ENCODE peak calls at places on chromosomes 7 and 10, in ten cellular contexts. C, D, H, L, G, A, W, Z, B and J are unnamed samples.

GRCh38 chr10:126137557-126138221 is 241.3 kb downstream of the FANK1 start:
- DNase-seq in B (peak; percentile 66), A (no peak), W (no peak), D (no peak), C (no peak), Z (no peak), H (no peak), G (no peak), L (no peak), J (no peak)

GRCh38 chr10:94225589-94225988 is 137.2 kb downstream of the NOC3L start:
- DNase-seq in Z (no peak), D (peak; percentile 22), W (no peak), C (no peak), G (no peak), L (peak; percentile 32), B (peak; percentile 36), A (no peak), H (no peak), J (no peak)

GRCh38 chr7:13034693-13035092 is 347.3 kb downstream of the ARL4A start:
- DNase-seq in L (no peak), B (no peak), Z (no peak), W (no peak), G (no peak), A (no peak), H (no peak), C (no peak), D (no peak), J (no peak)

GRCh38 chr7:24469118-24469517 is 104.1 kb upstream of the PALS2 start:
- DNase-seq in B (no peak), A (no peak), L (no peak), Z (no peak), D (no peak), H (no peak), C (no peak), W (no peak), G (no peak), J (no peak)

GRCh38 chr10:124091646-124092269 is 1.6 kb downstream of the CHST15 start:
- DNase-seq in G (no peak), C (peak; percentile 57), A (peak; percentile 23), D (peak; percentile 21), H (no peak), Z (peak; percentile 39), B (no peak), W (no peak), L (no peak), J (peak; percentile 90)

GRCh38 chr7:29424295-29424983 is 139.2 kb upstream of the PRR15 start:
- DNase-seq in B (no peak), W (no peak), A (no peak), D (no peak), H (no peak), C (no peak), Z (no peak), G (no peak), L (no peak), J (no peak)

GRCh38 chr7:106569500-106569929 is 91.4 kb downstream of the CCDC71L start:
- DNase-seq in C (no peak), H (no peak), L (no peak), B (no peak), A (no peak), W (no peak), G (no peak), Z (no peak), D (no peak), J (no peak)

GRCh38 chr7:94547128-94547527 is 37.5 kb downstream of the CASD1 start:
- DNase-seq in C (no peak), H (no peak), A (no peak), Z (no peak), L (no peak), W (no peak), B (no peak), D (no peak), G (no peak), J (no peak)

GRCh38 chr10:7302393-7303054 is 108.3 kb downstream of the SFMBT2 start:
- DNase-seq in Z (no peak), W (no peak), D (no peak), A (peak; percentile 62), H (no peak), L (no peak), G (no peak), C (peak; percentile 58), B (peak; percentile 39), J (no peak)

GRCh38 chr10:7298495-7298894 is 112.3 kb downstream of the SFMBT2 start:
- DNase-seq in A (no peak), W (no peak), G (no peak), H (no peak), B (no peak), C (no peak), D (no peak), Z (no peak), L (no peak), J (no peak)

GRCh38 chr10:7300327-7300726 is 110.5 kb downstream of the SFMBT2 start:
- DNase-seq in W (no peak), A (peak; percentile 43), C (peak; percentile 4), Z (peak; percentile 43), D (no peak), H (no peak), L (no peak), B (peak; percentile 24), G (no peak), J (no peak)

GRCh38 chr10:7303067-7303629 is 107.7 kb downstream of the SFMBT2 start:
- DNase-seq in D (no peak), Z (no peak), A (no peak), H (no peak), B (no peak), G (no peak), C (no peak), W (no peak), L (no peak), J (no peak)

DNA sequence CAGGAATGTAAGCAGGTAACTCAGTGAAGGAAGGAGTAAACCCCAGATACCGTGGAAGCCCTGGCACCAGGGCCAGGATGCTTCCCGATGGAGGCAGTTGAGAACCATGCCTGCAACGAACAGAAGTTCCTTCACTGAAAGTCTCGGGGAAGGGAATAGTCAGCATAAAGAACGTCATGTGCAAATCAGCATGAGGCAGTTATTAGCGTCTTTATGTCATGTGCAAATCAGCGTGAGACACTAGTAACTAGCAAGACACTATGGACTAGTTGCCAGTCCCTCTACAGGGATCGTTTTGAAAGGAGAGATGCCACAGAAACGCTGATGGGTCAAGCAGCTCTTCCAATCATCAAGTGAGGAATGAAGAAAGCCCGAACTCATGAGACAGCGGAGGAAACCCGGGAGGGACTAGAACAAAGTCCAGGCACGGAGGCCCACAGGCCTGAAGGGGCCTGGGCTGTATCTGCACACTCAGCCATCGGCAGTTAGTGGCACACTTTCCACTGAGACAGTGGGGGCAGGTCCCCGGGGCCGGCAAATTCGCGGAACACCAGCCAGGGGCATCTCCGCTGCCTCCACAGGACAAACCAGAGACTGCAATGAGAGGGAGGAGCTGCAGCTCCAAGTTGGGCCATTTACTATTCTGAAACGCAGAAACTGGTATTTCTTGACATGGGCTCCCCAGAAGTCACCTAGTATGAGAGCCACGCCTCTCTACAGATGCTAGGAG is 109.6 kb downstream of the SFMBT2 start:
- DNase-seq in B (no peak), W (no peak), G (no peak), C (peak; percentile 37), L (no peak), D (peak; percentile 78), H (no peak), A (peak; percentile 30), Z (peak; percentile 26), J (no peak)
- TF ChIP-seq CTCF in B (peak; percentile 10), W (no peak), G (no peak), C (peak; percentile 32), L (no peak), D (peak; percentile 33), H (no peak), A (no peak), Z (no peak), J (peak; percentile 22)

DNA sequence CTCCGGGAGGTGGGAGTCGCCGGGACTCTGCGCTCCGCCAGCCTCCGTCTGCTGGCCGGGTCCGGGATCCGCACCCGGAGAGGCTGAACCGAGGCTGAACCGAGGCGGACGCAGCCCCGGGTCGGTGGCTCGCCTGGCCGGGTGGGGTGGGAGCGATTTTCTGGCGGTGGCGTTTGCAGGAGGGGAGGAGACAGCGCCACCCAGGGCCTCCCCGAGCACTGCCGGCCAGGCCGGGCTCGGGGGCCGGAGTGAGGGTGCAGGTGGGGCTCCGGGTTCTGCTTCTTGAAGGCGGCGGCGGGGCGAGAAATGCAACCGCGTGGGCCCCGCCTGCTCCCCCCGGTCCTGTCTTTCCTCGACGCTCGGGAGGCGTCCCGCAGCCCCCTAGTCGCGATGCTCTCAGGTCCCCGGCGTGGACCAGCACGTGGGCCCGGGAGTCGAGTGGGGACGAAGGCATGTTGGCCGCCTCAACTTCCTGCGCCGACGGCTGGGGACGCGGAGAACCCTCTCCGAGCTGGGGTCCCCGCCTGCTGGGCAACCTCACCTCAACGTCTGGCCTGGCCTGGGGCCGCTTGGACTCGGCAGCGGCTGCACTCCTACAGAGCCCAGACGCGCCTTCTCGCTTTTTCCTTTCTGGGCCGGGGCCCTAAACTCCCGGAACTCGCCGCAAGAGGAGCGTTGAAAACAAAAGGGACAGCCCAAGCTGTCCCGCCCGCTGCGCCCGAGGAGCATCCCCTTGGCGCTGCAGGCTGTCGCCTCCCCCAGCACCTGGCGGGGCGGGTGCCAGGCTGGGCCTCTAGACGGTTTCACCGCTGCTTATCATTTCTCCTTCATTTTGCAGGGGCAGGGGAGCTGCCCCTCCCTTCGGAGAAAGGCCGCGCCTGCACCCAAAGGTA is 25.2 kb upstream of the VAX1 start:
- DNase-seq in C (peak; percentile 64), L (no peak), B (no peak), A (no peak), D (peak; percentile 74), Z (no peak), W (no peak), H (no peak), G (no peak), J (no peak)
- TF ChIP-seq CTCF in C (peak; percentile 22), L (no peak), B (no peak), A (no peak), D (peak; percentile 38), Z (no peak), W (no peak), H (peak; percentile 22), G (no peak), J (peak; percentile 45)

DNA sequence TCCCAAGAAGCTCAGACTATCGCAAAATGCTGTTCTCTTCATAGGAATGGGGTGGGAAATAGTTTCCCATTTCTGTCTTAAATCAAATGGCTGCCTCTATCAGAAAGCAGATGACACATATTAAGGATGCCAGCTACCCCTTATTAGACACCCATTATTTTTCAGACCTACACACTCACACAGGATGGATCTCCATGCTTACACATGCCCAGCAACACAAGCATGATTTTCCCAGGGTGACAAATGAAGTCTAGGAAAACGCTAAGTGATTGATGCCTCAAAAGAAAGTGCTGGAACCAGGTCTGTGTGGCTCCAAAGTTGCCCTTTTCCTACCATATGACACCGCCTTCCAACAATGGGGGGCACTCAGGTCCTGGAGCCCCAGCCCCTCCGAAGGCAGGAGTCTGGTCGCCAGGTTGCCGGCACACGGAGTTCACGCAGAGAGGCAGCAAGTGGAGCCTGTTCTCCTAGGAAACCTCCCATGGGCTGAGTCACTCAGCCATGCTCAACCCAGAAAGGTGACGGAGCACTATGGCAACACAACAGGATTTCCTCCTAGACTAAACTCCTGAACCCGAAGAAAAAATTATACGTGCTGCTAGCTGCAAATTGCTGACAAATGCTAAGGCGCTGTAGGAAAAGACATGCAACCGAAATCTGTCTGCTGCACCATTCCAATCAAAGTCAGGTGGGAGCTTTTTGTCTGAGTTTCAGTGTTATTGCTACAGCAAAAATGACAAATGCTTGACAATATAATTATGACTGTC is 19.8 kb downstream of the VOPP1 start:
- DNase-seq in G (no peak), Z (peak; percentile 70), D (no peak), H (no peak), A (peak; percentile 25), C (no peak), W (no peak), L (peak; percentile 61), B (peak; percentile 75), J (no peak)
- TF ChIP-seq CTCF in G (no peak), Z (no peak), D (no peak), H (no peak), A (no peak), C (no peak), W (no peak), L (no peak), B (no peak), J (no peak)

GRCh38 chr10:83806716-83807115 is 332.6 kb upstream of the GHITM start:
- DNase-seq in C (no peak), B (no peak), Z (no peak), L (no peak), A (no peak), W (no peak), G (no peak), H (no peak), D (no peak), J (no peak)

GRCh38 chr10:83801983-83802382 is 337.3 kb upstream of the GHITM start:
- DNase-seq in Z (no peak), A (no peak), D (no peak), L (no peak), H (no peak), C (no peak), W (no peak), B (no peak), G (no peak), J (no peak)
- TF ChIP-seq CTCF in Z (no peak), A (no peak), D (no peak), L (no peak), H (no peak), C (no peak), W (no peak), B (no peak), G (peak; percentile 33), J (no peak)